ENCODE peak calls at places on chromosomes 4 and X, in nine cellular contexts. B is stimulated activated CD4-positive, alpha-beta T cell treated with anti-CD3 and anti-CD28 coated beads, Interleukin-1b, Interleukin-23, amount 100 ng/mL, for 24 hours; V is EL; O is HT1080; P is HTR-8/SVneo; D is fibroblast of the conjunctiva; C is activated naive CD8-positive, alpha-beta T cell treated with anti-CD3 and anti-CD28 coated beads, Interleukin-2, amount 50 U/mL, for 24 hours; X is hepatic stellate cell; G is DMS 273 treated with DMSO at 0.1 percent for 48 hours. Y is an unnamed sample.

GRCh38 chr4:184406915-184407314 is 67.4 kb downstream of the IRF2 start:
- DNase-seq in B (no peak), V (no peak), O (no peak), P (no peak), D (no peak), C (no peak), X (no peak), G (no peak), Y (no peak)

GRCh38 chr4:140239311-140239710 is 85.3 kb upstream of the MAML3 start:
- DNase-seq in B (no peak), V (no peak), O (no peak), P (no peak), D (no peak), C (no peak), X (no peak), G (peak; percentile 33), Y (no peak)

GRCh38 chr4:93157984-93158383 is 670.6 kb upstream of the ATOH1 start:
- DNase-seq in B (no peak), V (no peak), O (no peak), P (no peak), D (no peak), C (no peak), X (no peak), G (no peak), Y (no peak)

GRCh38 chr4:153472122-153473037 is 6.2 kb downstream of the TMEM131L start:
- DNase-seq in B (no peak), V (no peak), O (no peak), P (no peak), D (no peak), C (no peak), X (no peak), G (no peak), Y (no peak)

GRCh38 chr4:25002679-25003078 is 28.1 kb downstream of the LGI2 start:
- DNase-seq in B (no peak), V (no peak), O (peak; percentile 42), P (no peak), D (no peak), C (no peak), X (no peak), G (no peak), Y (no peak)

GRCh38 chrX:2692221-2693122 is 1.4 kb downstream of the CD99 start:
- DNase-seq in B (no peak), V (peak; percentile 70), O (peak; percentile 39), P (no peak), D (no peak), C (peak; percentile 42), X (peak; percentile 50), G (no peak), Y (no peak)

GRCh38 chrX:108224727-108225455 is 133.3 kb downstream of the ATG4A start:
- DNase-seq in B (no peak), V (peak; percentile 33), O (peak; percentile 4), P (peak; percentile 7), D (no peak), C (no peak), X (peak; percentile 5), G (peak; percentile 95), Y (peak; percentile 35)

GRCh38 chr4:98092833-98093439 is 50.3 kb downstream of the STPG2 start:
- DNase-seq in B (no peak), V (peak; percentile 1), O (peak; percentile 11), P (no peak), D (peak; percentile 1), C (no peak), X (no peak), G (no peak), Y (no peak)

GRCh38 chr4:114601304-114602052 is 2.9 kb downstream of the UGT8 start:
- DNase-seq in B (no peak), V (no peak), O (no peak), P (no peak), D (no peak), C (no peak), X (no peak), G (no peak), Y (no peak)

GRCh38 chrX:47749185-47749967 is 87.3 kb upstream of the ZNF81 start:
- DNase-seq in B (no peak), V (no peak), O (no peak), P (no peak), D (no peak), C (no peak), X (no peak), G (peak; percentile 31), Y (no peak)

GRCh38 chrX:21881881-21882574 is 26.2 kb downstream of the YY2 start:
- DNase-seq in B (no peak), V (no peak), O (no peak), P (no peak), D (no peak), C (no peak), X (no peak), G (no peak), Y (no peak)

GRCh38 chr4:108303488-108304177 is 134.9 kb upstream of the LEF1 start:
- DNase-seq in B (no peak), V (peak; percentile 21), O (peak; percentile 84), P (peak; percentile 2), D (no peak), C (no peak), X (no peak), G (no peak), Y (no peak)

GRCh38 chrX:110437686-110438085 is 79.0 kb downstream of the RTL9 start:
- DNase-seq in B (no peak), V (no peak), O (no peak), P (no peak), D (no peak), C (no peak), X (no peak), G (no peak), Y (no peak)

GRCh38 chr4:151324449-151325319 is 721 bp downstream of the SH3D19 start:
- DNase-seq in B (no peak), V (peak; percentile 69), O (peak; percentile 69), P (peak; percentile 73), D (peak; percentile 21), C (peak; percentile 33), X (peak; percentile 37), G (no peak), Y (peak; percentile 32)

GRCh38 chr4:88283661-88284377 is 542 bp downstream of the PPM1K start:
- DNase-seq in B (peak; percentile 53), V (peak; percentile 70), O (no peak), P (peak; percentile 10), D (peak; percentile 22), C (peak; percentile 73), X (peak; percentile 52), G (no peak), Y (peak; percentile 23)

GRCh38 chrX:124726881-124727280 is 380.5 kb downstream of the SH2D1A start:
- DNase-seq in B (no peak), V (no peak), O (no peak), P (no peak), D (no peak), C (no peak), X (no peak), G (peak; percentile 21), Y (no peak)

GRCh38 chr4:9999956-10000551 is 21.2 kb downstream of the SLC2A9 start:
- DNase-seq in B (no peak), V (peak; percentile 59), O (peak; percentile 43), P (no peak), D (no peak), C (no peak), X (no peak), G (peak; percentile 61), Y (no peak)

GRCh38 chrX:47573334-47574095 is 8.7 kb upstream of the TIMP1 start:
- DNase-seq in B (no peak), V (peak; percentile 47), O (peak; percentile 32), P (no peak), D (no peak), C (no peak), X (peak; percentile 69), G (no peak), Y (no peak)

GRCh38 chr4:186104895-186105720 is 604 bp downstream of the FAM149A start:
- DNase-seq in B (no peak), V (peak; percentile 2), O (no peak), P (peak; percentile 48), D (no peak), C (no peak), X (peak; percentile 22), G (no peak), Y (no peak)

GRCh38 chr4:182448281-182449151 is 205.3 kb downstream of the TENM3 start:
- DNase-seq in B (peak; percentile 22), V (peak; percentile 86), O (peak; percentile 88), P (peak; percentile 90), D (peak; percentile 76), C (peak; percentile 31), X (peak; percentile 79), G (peak; percentile 70), Y (peak; percentile 85)

GRCh38 chr4:70158576-70158975 is 4.5 kb downstream of the PRR27 start:
- DNase-seq in B (no peak), V (no peak), O (no peak), P (no peak), D (no peak), C (no peak), X (no peak), G (no peak), Y (no peak)

GRCh38 chrX:109685656-109686078 is 47.4 kb downstream of the ACSL4 start:
- DNase-seq in B (no peak), V (no peak), O (no peak), P (no peak), D (no peak), C (no peak), X (no peak), G (no peak), Y (no peak)

GRCh38 chrX:119753001-119753400 is 5.4 kb upstream of the SOWAHD start:
- DNase-seq in B (no peak), V (no peak), O (no peak), P (no peak), D (no peak), C (no peak), X (no peak), G (no peak), Y (no peak)

GRCh38 chrX:145821898-145822567 is 4.4 kb downstream of the SLITRK2 start:
- DNase-seq in B (no peak), V (no peak), O (no peak), P (no peak), D (no peak), C (no peak), X (no peak), G (no peak), Y (no peak)

GRCh38 chr4:2860391-2861348 is 17.0 kb downstream of the ADD1 start:
- DNase-seq in B (no peak), V (no peak), O (no peak), P (peak; percentile 31), D (no peak), C (no peak), X (no peak), G (no peak), Y (no peak)

GRCh38 chrX:105865709-105866108 is 43.4 kb downstream of the NRK start:
- DNase-seq in B (no peak), V (no peak), O (no peak), P (no peak), D (no peak), C (no peak), X (no peak), G (no peak), Y (no peak)

GRCh38 chr4:184845367-184846011 is 19.7 kb upstream of the ACSL1 start:
- DNase-seq in B (no peak), V (peak; percentile 29), O (peak; percentile 44), P (peak; percentile 32), D (no peak), C (no peak), X (peak; percentile 11), G (no peak), Y (no peak)

GRCh38 chr4:1305781-1306455 is 16.2 kb downstream of the MAEA start:
- DNase-seq in B (peak; percentile 28), V (no peak), O (no peak), P (no peak), D (no peak), C (peak; percentile 54), X (no peak), G (no peak), Y (no peak)

GRCh38 chrX:152912121-152912520 is 14.3 kb downstream of the ZNF185 start:
- DNase-seq in B (no peak), V (no peak), O (no peak), P (no peak), D (no peak), C (no peak), X (peak; percentile 45), G (no peak), Y (no peak)

GRCh38 chrX:41621236-41621651 is 67.5 kb upstream of the GPR34 start:
- DNase-seq in B (no peak), V (peak; percentile 41), O (no peak), P (peak; percentile 18), D (no peak), C (no peak), X (peak; percentile 16), G (no peak), Y (no peak)

Y was measured in H54.